ENCODE peak calls at places on chromosomes 1 and 21, in ten cellular contexts. One of them, this sample, is unnamed.

GRCh38 chr1:233211595-233211994 is 83.9 kb downstream of the PCNX2 start:
- DNase-seq in heart left ventricle: no peak
- DNase-seq in SJSA1: no peak
- DNase-seq in adrenal gland: no peak
- DNase-seq in cardiac fibroblast: no peak
- DNase-seq in aorta: no peak
- DNase-seq in CD8-positive, alpha-beta T cell: no peak
- DNase-seq in heart right ventricle: no peak
- DNase-seq in lower leg skin: no peak
- DNase-seq in H7: no peak
- DNase-seq in this sample: no peak

GRCh38 chr1:244209955-244210354 is 158.9 kb downstream of the ZBTB18 start:
- DNase-seq in adrenal gland: no peak
- DNase-seq in heart right ventricle: no peak
- DNase-seq in heart left ventricle: no peak
- DNase-seq in lower leg skin: no peak
- DNase-seq in cardiac fibroblast: no peak
- DNase-seq in aorta: no peak
- DNase-seq in H7: no peak
- DNase-seq in CD8-positive, alpha-beta T cell: no peak
- DNase-seq in SJSA1: no peak
- DNase-seq in this sample: no peak

GRCh38 chr1:18643154-18644012 is 12.7 kb downstream of the PAX7 start:
- DNase-seq in adrenal gland: no peak
- DNase-seq in heart right ventricle: no peak
- DNase-seq in heart left ventricle: no peak
- DNase-seq in cardiac fibroblast: no peak
- DNase-seq in SJSA1: no peak
- DNase-seq in H7: peak
- DNase-seq in CD8-positive, alpha-beta T cell: no peak
- DNase-seq in lower leg skin: no peak
- DNase-seq in aorta: no peak
- DNase-seq in this sample: no peak

GRCh38 chr1:32536117-32536516 is 3.1 kb upstream of the ZBTB8A start:
- DNase-seq in cardiac fibroblast: no peak
- DNase-seq in lower leg skin: no peak
- DNase-seq in aorta: no peak
- DNase-seq in heart left ventricle: no peak
- DNase-seq in H7: no peak
- DNase-seq in heart right ventricle: no peak
- DNase-seq in adrenal gland: no peak
- DNase-seq in SJSA1: no peak
- DNase-seq in CD8-positive, alpha-beta T cell: no peak
- DNase-seq in this sample: no peak

GRCh38 chr1:201184734-201185453 is 5.7 kb upstream of the IGFN1 start:
- DNase-seq in aorta: no peak
- DNase-seq in SJSA1: peak
- DNase-seq in CD8-positive, alpha-beta T cell: no peak
- DNase-seq in lower leg skin: no peak
- DNase-seq in cardiac fibroblast: peak
- DNase-seq in adrenal gland: peak
- DNase-seq in heart right ventricle: no peak
- DNase-seq in heart left ventricle: no peak
- DNase-seq in H7: peak
- DNase-seq in this sample: no peak

GRCh38 chr21:34205811-34206635 is 132.6 kb downstream of the MRPS6 start:
- DNase-seq in CD8-positive, alpha-beta T cell: no peak
- DNase-seq in cardiac fibroblast: no peak
- DNase-seq in heart left ventricle: no peak
- DNase-seq in heart right ventricle: no peak
- DNase-seq in H7: no peak
- DNase-seq in adrenal gland: no peak
- DNase-seq in aorta: no peak
- DNase-seq in SJSA1: no peak
- DNase-seq in lower leg skin: no peak
- DNase-seq in this sample: no peak

GRCh38 chr1:173356211-173356762 is 120.8 kb upstream of the PRDX6 start:
- DNase-seq in CD8-positive, alpha-beta T cell: no peak
- DNase-seq in cardiac fibroblast: no peak
- DNase-seq in aorta: no peak
- DNase-seq in H7: no peak
- DNase-seq in lower leg skin: no peak
- DNase-seq in heart left ventricle: no peak
- DNase-seq in heart right ventricle: no peak
- DNase-seq in adrenal gland: no peak
- DNase-seq in SJSA1: no peak
- DNase-seq in this sample: no peak

GRCh38 chr1:3674100-3675094 is 22.1 kb downstream of the TP73 start:
- DNase-seq in cardiac fibroblast: no peak
- DNase-seq in CD8-positive, alpha-beta T cell: no peak
- DNase-seq in heart right ventricle: no peak
- DNase-seq in SJSA1: no peak
- DNase-seq in heart left ventricle: peak
- DNase-seq in aorta: peak
- DNase-seq in lower leg skin: no peak
- DNase-seq in adrenal gland: no peak
- DNase-seq in H7: peak
- DNase-seq in this sample: no peak

GRCh38 chr1:14039894-14040430 is 340.0 kb downstream of the PRDM2 start:
- DNase-seq in adrenal gland: no peak
- DNase-seq in heart right ventricle: no peak
- DNase-seq in lower leg skin: no peak
- DNase-seq in CD8-positive, alpha-beta T cell: no peak
- DNase-seq in SJSA1: no peak
- DNase-seq in H7: no peak
- DNase-seq in aorta: no peak
- DNase-seq in heart left ventricle: no peak
- DNase-seq in cardiac fibroblast: no peak
- DNase-seq in this sample: no peak

GRCh38 chr1:162899422-162900168 is 38.6 kb upstream of the CCDC190 start:
- DNase-seq in lower leg skin: no peak
- DNase-seq in CD8-positive, alpha-beta T cell: no peak
- DNase-seq in H7: no peak
- DNase-seq in adrenal gland: no peak
- DNase-seq in cardiac fibroblast: peak
- DNase-seq in heart right ventricle: peak
- DNase-seq in heart left ventricle: no peak
- DNase-seq in SJSA1: no peak
- DNase-seq in aorta: no peak
- DNase-seq in this sample: no peak

GRCh38 chr1:226365831-226366231 is 42.1 kb downstream of the PARP1 start:
- DNase-seq in aorta: no peak
- DNase-seq in cardiac fibroblast: peak
- DNase-seq in SJSA1: peak
- DNase-seq in lower leg skin: no peak
- DNase-seq in heart left ventricle: no peak
- DNase-seq in heart right ventricle: no peak
- DNase-seq in H7: no peak
- DNase-seq in adrenal gland: no peak
- DNase-seq in CD8-positive, alpha-beta T cell: no peak
- DNase-seq in this sample: no peak

GRCh38 chr1:64107587-64107986 is 95.8 kb upstream of the UBE2U start:
- DNase-seq in heart right ventricle: no peak
- DNase-seq in adrenal gland: no peak
- DNase-seq in lower leg skin: no peak
- DNase-seq in CD8-positive, alpha-beta T cell: no peak
- DNase-seq in heart left ventricle: no peak
- DNase-seq in aorta: no peak
- DNase-seq in cardiac fibroblast: no peak
- DNase-seq in H7: no peak
- DNase-seq in SJSA1: no peak
- DNase-seq in this sample: no peak

GRCh38 chr21:21247441-21247840 is 249.2 kb downstream of the NCAM2 start:
- DNase-seq in lower leg skin: no peak
- DNase-seq in aorta: no peak
- DNase-seq in adrenal gland: no peak
- DNase-seq in SJSA1: no peak
- DNase-seq in cardiac fibroblast: no peak
- DNase-seq in CD8-positive, alpha-beta T cell: no peak
- DNase-seq in heart right ventricle: no peak
- DNase-seq in heart left ventricle: no peak
- DNase-seq in H7: no peak
- DNase-seq in this sample: no peak

GRCh38 chr1:21468597-21468996 is 28.7 kb downstream of the NBPF3 start:
- DNase-seq in heart left ventricle: no peak
- DNase-seq in CD8-positive, alpha-beta T cell: no peak
- DNase-seq in adrenal gland: no peak
- DNase-seq in SJSA1: no peak
- DNase-seq in aorta: no peak
- DNase-seq in cardiac fibroblast: peak
- DNase-seq in heart right ventricle: no peak
- DNase-seq in H7: peak
- DNase-seq in lower leg skin: no peak
- DNase-seq in this sample: no peak

GRCh38 chr1:11690669-11691301 is 725 bp upstream of the DRAXIN start:
- DNase-seq in H7: peak
- DNase-seq in cardiac fibroblast: no peak
- DNase-seq in aorta: no peak
- DNase-seq in lower leg skin: no peak
- DNase-seq in SJSA1: no peak
- DNase-seq in CD8-positive, alpha-beta T cell: no peak
- DNase-seq in heart left ventricle: no peak
- DNase-seq in heart right ventricle: no peak
- DNase-seq in adrenal gland: no peak
- DNase-seq in this sample: no peak

GRCh38 chr1:11690132-11690668 is 1.3 kb upstream of the DRAXIN start:
- DNase-seq in cardiac fibroblast: no peak
- DNase-seq in CD8-positive, alpha-beta T cell: no peak
- DNase-seq in heart left ventricle: no peak
- DNase-seq in H7: no peak
- DNase-seq in heart right ventricle: no peak
- DNase-seq in lower leg skin: no peak
- DNase-seq in adrenal gland: no peak
- DNase-seq in aorta: no peak
- DNase-seq in SJSA1: no peak
- DNase-seq in this sample: no peak

GRCh38 chr1:11691928-11692711 is 610 bp downstream of the DRAXIN start:
- DNase-seq in H7: peak
- DNase-seq in heart left ventricle: no peak
- DNase-seq in cardiac fibroblast: no peak
- DNase-seq in CD8-positive, alpha-beta T cell: no peak
- DNase-seq in aorta: no peak
- DNase-seq in adrenal gland: no peak
- DNase-seq in SJSA1: no peak
- DNase-seq in lower leg skin: no peak
- DNase-seq in heart right ventricle: no peak
- DNase-seq in this sample: no peak

GRCh38 chr1:11692899-11693590 is 1.5 kb downstream of the DRAXIN start:
- DNase-seq in cardiac fibroblast: peak
- DNase-seq in aorta: peak
- DNase-seq in H7: no peak
- DNase-seq in adrenal gland: peak
- DNase-seq in lower leg skin: peak
- DNase-seq in heart left ventricle: no peak
- DNase-seq in SJSA1: no peak
- DNase-seq in CD8-positive, alpha-beta T cell: no peak
- DNase-seq in heart right ventricle: no peak
- DNase-seq in this sample: no peak

DNA sequence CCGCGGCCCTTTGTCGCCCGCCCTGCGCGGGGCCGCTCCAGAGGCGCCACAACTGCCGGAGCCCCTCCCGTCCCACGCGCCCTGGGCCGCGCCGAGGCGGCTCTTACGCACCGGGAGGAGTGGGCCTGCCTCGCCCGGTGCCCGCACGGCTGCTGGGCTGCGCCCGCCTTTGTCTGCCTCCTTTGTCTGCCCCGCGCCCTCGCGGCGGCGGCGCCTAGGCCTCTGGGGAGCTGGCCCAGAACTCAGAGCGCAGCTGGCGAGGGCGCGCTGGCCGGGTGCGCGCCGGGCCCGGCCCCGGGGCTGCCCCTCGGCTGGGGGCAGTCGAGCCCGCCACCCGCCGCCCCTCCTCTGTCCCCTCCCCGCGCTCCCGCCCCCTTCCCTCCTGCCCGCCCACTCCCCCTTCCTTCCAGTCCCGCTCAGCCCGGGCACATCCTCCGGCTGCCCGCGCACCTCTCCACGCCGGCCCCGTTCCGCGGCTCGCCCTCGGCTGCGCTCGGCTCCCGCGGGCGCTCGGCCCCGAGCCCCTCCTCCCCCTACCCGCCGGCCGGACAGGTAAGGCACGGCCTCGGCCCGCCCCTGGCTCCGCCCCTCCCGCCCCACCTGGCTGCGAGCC is at the start of gene DRAXIN:
- DNase-seq in heart right ventricle: no peak
- DNase-seq in heart left ventricle: no peak
- DNase-seq in SJSA1: no peak
- DNase-seq in lower leg skin: no peak
- DNase-seq in CD8-positive, alpha-beta T cell: no peak
- DNase-seq in aorta: no peak
- DNase-seq in cardiac fibroblast: no peak
- DNase-seq in adrenal gland: no peak
- DNase-seq in H7: peak
- DNase-seq in this sample: no peak
- H3K4me3 ChIP-seq in heart right ventricle: peak
- H3K4me3 ChIP-seq in heart left ventricle: peak
- H3K4me3 ChIP-seq in SJSA1: no peak
- H3K4me3 ChIP-seq in lower leg skin: no peak
- H3K4me3 ChIP-seq in CD8-positive, alpha-beta T cell: peak
- H3K4me3 ChIP-seq in aorta: no peak
- H3K4me3 ChIP-seq in cardiac fibroblast: no peak
- H3K4me3 ChIP-seq in adrenal gland: no peak
- H3K4me3 ChIP-seq in H7: peak
- H3K4me3 ChIP-seq in this sample: no peak

GRCh38 chr1:116508984-116509980 is 61.5 kb downstream of the CD58 start:
- DNase-seq in CD8-positive, alpha-beta T cell: no peak
- DNase-seq in SJSA1: peak
- DNase-seq in adrenal gland: no peak
- DNase-seq in lower leg skin: no peak
- DNase-seq in H7: no peak
- DNase-seq in aorta: peak
- DNase-seq in heart right ventricle: no peak
- DNase-seq in cardiac fibroblast: peak
- DNase-seq in heart left ventricle: no peak
- DNase-seq in this sample: no peak
- H3K4me3 ChIP-seq in CD8-positive, alpha-beta T cell: no peak
- H3K4me3 ChIP-seq in SJSA1: no peak
- H3K4me3 ChIP-seq in adrenal gland: no peak
- H3K4me3 ChIP-seq in lower leg skin: no peak
- H3K4me3 ChIP-seq in H7: no peak
- H3K4me3 ChIP-seq in aorta: no peak
- H3K4me3 ChIP-seq in heart right ventricle: no peak
- H3K4me3 ChIP-seq in cardiac fibroblast: no peak
- H3K4me3 ChIP-seq in heart left ventricle: no peak
- H3K4me3 ChIP-seq in this sample: no peak

GRCh38 chr1:152034324-152034653 is 2.5 kb downstream of the S100A11 start:
- DNase-seq in lower leg skin: peak
- DNase-seq in H7: no peak
- DNase-seq in heart right ventricle: no peak
- DNase-seq in SJSA1: no peak
- DNase-seq in aorta: no peak
- DNase-seq in CD8-positive, alpha-beta T cell: no peak
- DNase-seq in cardiac fibroblast: no peak
- DNase-seq in heart left ventricle: no peak
- DNase-seq in adrenal gland: no peak
- DNase-seq in this sample: no peak
- H3K4me3 ChIP-seq in lower leg skin: no peak
- H3K4me3 ChIP-seq in H7: no peak
- H3K4me3 ChIP-seq in heart right ventricle: peak
- H3K4me3 ChIP-seq in SJSA1: peak
- H3K4me3 ChIP-seq in aorta: peak
- H3K4me3 ChIP-seq in CD8-positive, alpha-beta T cell: peak
- H3K4me3 ChIP-seq in cardiac fibroblast: peak
- H3K4me3 ChIP-seq in heart left ventricle: peak
- H3K4me3 ChIP-seq in adrenal gland: no peak
- H3K4me3 ChIP-seq in this sample: peak

GRCh38 chr1:58779837-58780585 is 3.8 kb downstream of the JUN start:
- DNase-seq in SJSA1: peak
- DNase-seq in lower leg skin: peak
- DNase-seq in cardiac fibroblast: peak
- DNase-seq in adrenal gland: peak
- DNase-seq in aorta: no peak
- DNase-seq in CD8-positive, alpha-beta T cell: no peak
- DNase-seq in heart right ventricle: peak
- DNase-seq in H7: peak
- DNase-seq in heart left ventricle: no peak
- DNase-seq in this sample: no peak
- H3K4me3 ChIP-seq in SJSA1: no peak
- H3K4me3 ChIP-seq in lower leg skin: no peak
- H3K4me3 ChIP-seq in cardiac fibroblast: peak
- H3K4me3 ChIP-seq in adrenal gland: no peak
- H3K4me3 ChIP-seq in aorta: peak
- H3K4me3 ChIP-seq in CD8-positive, alpha-beta T cell: no peak
- H3K4me3 ChIP-seq in heart right ventricle: peak
- H3K4me3 ChIP-seq in H7: no peak
- H3K4me3 ChIP-seq in heart left ventricle: peak
- H3K4me3 ChIP-seq in this sample: no peak

This sample was measured in naive thymus-derived CD4-positive, alpha-beta T cell.